ENCODE peak calls at places on chromosomes 11 and 22, in ten cellular contexts. One of them, this sample, is unnamed.

GRCh38 chr22:22195265-22196017 is 49.1 kb upstream of the VPREB1 start:
- DNase-seq in tibial nerve: peak
- DNase-seq in stimulated activated naive CD4-positive, alpha-beta T cell: peak
- DNase-seq in spleen: peak
- DNase-seq in CD8-positive, alpha-beta T cell: peak
- DNase-seq in H4: peak
- DNase-seq in EL: peak
- DNase-seq in T-cell: peak
- DNase-seq in T-helper 2 cell: peak
- DNase-seq in GM12865: peak
- DNase-seq in this sample: peak

GRCh38 chr11:14007566-14007965 is 45.0 kb downstream of the SPON1 start:
- DNase-seq in T-helper 2 cell: no peak
- DNase-seq in T-cell: no peak
- DNase-seq in GM12865: no peak
- DNase-seq in tibial nerve: no peak
- DNase-seq in spleen: no peak
- DNase-seq in CD8-positive, alpha-beta T cell: no peak
- DNase-seq in H4: no peak
- DNase-seq in EL: no peak
- DNase-seq in stimulated activated naive CD4-positive, alpha-beta T cell: no peak
- DNase-seq in this sample: no peak

GRCh38 chr11:2774173-2775082 is 74.6 kb upstream of the KCNQ1OT1 start:
- DNase-seq in EL: no peak
- DNase-seq in T-helper 2 cell: no peak
- DNase-seq in CD8-positive, alpha-beta T cell: peak
- DNase-seq in tibial nerve: peak
- DNase-seq in spleen: peak
- DNase-seq in GM12865: no peak
- DNase-seq in stimulated activated naive CD4-positive, alpha-beta T cell: no peak
- DNase-seq in H4: no peak
- DNase-seq in T-cell: peak
- DNase-seq in this sample: no peak

GRCh38 chr22:27370281-27370680 is 431.3 kb downstream of the MN1 start:
- DNase-seq in GM12865: no peak
- DNase-seq in EL: no peak
- DNase-seq in H4: no peak
- DNase-seq in CD8-positive, alpha-beta T cell: no peak
- DNase-seq in spleen: no peak
- DNase-seq in T-cell: no peak
- DNase-seq in stimulated activated naive CD4-positive, alpha-beta T cell: no peak
- DNase-seq in tibial nerve: no peak
- DNase-seq in T-helper 2 cell: no peak
- DNase-seq in this sample: no peak

GRCh38 chr11:79413258-79413657 is 27.6 kb downstream of the TENM4 start:
- DNase-seq in CD8-positive, alpha-beta T cell: no peak
- DNase-seq in EL: peak
- DNase-seq in GM12865: no peak
- DNase-seq in T-helper 2 cell: no peak
- DNase-seq in T-cell: no peak
- DNase-seq in tibial nerve: peak
- DNase-seq in spleen: no peak
- DNase-seq in stimulated activated naive CD4-positive, alpha-beta T cell: no peak
- DNase-seq in H4: peak
- DNase-seq in this sample: no peak

GRCh38 chr11:86162257-86162656 is 82.3 kb upstream of the EED start:
- DNase-seq in tibial nerve: no peak
- DNase-seq in T-helper 2 cell: no peak
- DNase-seq in spleen: no peak
- DNase-seq in EL: peak
- DNase-seq in T-cell: no peak
- DNase-seq in CD8-positive, alpha-beta T cell: no peak
- DNase-seq in GM12865: no peak
- DNase-seq in H4: peak
- DNase-seq in stimulated activated naive CD4-positive, alpha-beta T cell: no peak
- DNase-seq in this sample: no peak

GRCh38 chr11:2202071-2202899 is 30.7 kb upstream of the TH start:
- DNase-seq in EL: no peak
- DNase-seq in H4: no peak
- DNase-seq in stimulated activated naive CD4-positive, alpha-beta T cell: no peak
- DNase-seq in T-helper 2 cell: no peak
- DNase-seq in CD8-positive, alpha-beta T cell: no peak
- DNase-seq in GM12865: no peak
- DNase-seq in T-cell: no peak
- DNase-seq in tibial nerve: no peak
- DNase-seq in spleen: peak
- DNase-seq in this sample: peak

GRCh38 chr11:46248270-46249102 is 29.0 kb upstream of the CREB3L1 start:
- DNase-seq in spleen: no peak
- DNase-seq in CD8-positive, alpha-beta T cell: no peak
- DNase-seq in T-cell: no peak
- DNase-seq in EL: peak
- DNase-seq in GM12865: no peak
- DNase-seq in T-helper 2 cell: no peak
- DNase-seq in stimulated activated naive CD4-positive, alpha-beta T cell: no peak
- DNase-seq in H4: peak
- DNase-seq in tibial nerve: no peak
- DNase-seq in this sample: no peak

GRCh38 chr11:108857382-108857781 is 192.5 kb downstream of the DDX10 start:
- DNase-seq in GM12865: no peak
- DNase-seq in tibial nerve: no peak
- DNase-seq in stimulated activated naive CD4-positive, alpha-beta T cell: no peak
- DNase-seq in EL: no peak
- DNase-seq in CD8-positive, alpha-beta T cell: no peak
- DNase-seq in spleen: no peak
- DNase-seq in T-cell: no peak
- DNase-seq in H4: no peak
- DNase-seq in T-helper 2 cell: no peak
- DNase-seq in this sample: no peak

GRCh38 chr11:86214710-86215109 is 29.8 kb upstream of the EED start:
- DNase-seq in tibial nerve: no peak
- DNase-seq in T-cell: no peak
- DNase-seq in spleen: no peak
- DNase-seq in H4: no peak
- DNase-seq in CD8-positive, alpha-beta T cell: no peak
- DNase-seq in stimulated activated naive CD4-positive, alpha-beta T cell: no peak
- DNase-seq in EL: no peak
- DNase-seq in GM12865: peak
- DNase-seq in T-helper 2 cell: no peak
- DNase-seq in this sample: no peak

GRCh38 chr11:63802637-63803414 is 10.4 kb upstream of the SPINDOC start:
- DNase-seq in H4: peak
- DNase-seq in CD8-positive, alpha-beta T cell: no peak
- DNase-seq in stimulated activated naive CD4-positive, alpha-beta T cell: no peak
- DNase-seq in T-helper 2 cell: no peak
- DNase-seq in spleen: peak
- DNase-seq in T-cell: no peak
- DNase-seq in EL: peak
- DNase-seq in GM12865: peak
- DNase-seq in tibial nerve: no peak
- DNase-seq in this sample: peak

GRCh38 chr22:48070760-48071159 is 1308.3 kb downstream of the TBC1D22A start:
- DNase-seq in T-helper 2 cell: no peak
- DNase-seq in spleen: no peak
- DNase-seq in tibial nerve: no peak
- DNase-seq in CD8-positive, alpha-beta T cell: no peak
- DNase-seq in EL: no peak
- DNase-seq in stimulated activated naive CD4-positive, alpha-beta T cell: no peak
- DNase-seq in GM12865: peak
- DNase-seq in T-cell: no peak
- DNase-seq in H4: no peak
- DNase-seq in this sample: no peak

This sample was measured in small intestine.